ENCODE peak calls at places on chromosome X, in four cellular contexts. Y is GM12878, K is K562, D is HepG2. F is an unnamed sample.

GRCh38 chrX:151169783-151170182 is 6.6 kb upstream of the GPR50 start:
- DNase-seq in Y (no peak), D (no peak), K (no peak), F (no peak)

GRCh38 chrX:105645667-105646354 is 176.5 kb upstream of the NRK start:
- DNase-seq in K (no peak), D (no peak), Y (no peak), F (no peak)

GRCh38 chrX:28586891-28587635 is at the start of gene IL1RAPL1:
- DNase-seq in Y (no peak), D (no peak), K (no peak), F (peak)

GRCh38 chrX:104864296-104864695 is 298.3 kb downstream of the IL1RAPL2 start:
- DNase-seq in D (no peak), Y (no peak), K (no peak), F (no peak)

GRCh38 chrX:32749075-32749474 is 462.3 kb downstream of the DMD start:
- DNase-seq in K (no peak), Y (no peak), D (no peak), F (no peak)

GRCh38 chrX:100673397-100673953 is 29.5 kb downstream of the SRPX2 start:
- DNase-seq in Y (no peak), D (no peak), K (no peak), F (no peak)

GRCh38 chrX:10048695-10049094 is 81.5 kb downstream of the CLDN34 start:
- DNase-seq in Y (no peak), D (no peak), K (no peak), F (no peak)

GRCh38 chrX:115460565-115460888 is 100.4 kb upstream of the PLS3 start:
- DNase-seq in Y (no peak), K (no peak), D (no peak), F (no peak)

GRCh38 chrX:7316887-7317286 is 168.9 kb upstream of the PUDP start:
- DNase-seq in K (no peak), Y (no peak), D (no peak), F (no peak)

GRCh38 chrX:110167952-110168451 is 149.9 kb downstream of the AMMECR1 start:
- DNase-seq in Y (no peak), D (no peak), K (peak), F (peak)

GRCh38 chrX:63012574-63012973 is 338.6 kb downstream of the SPIN4 start:
- DNase-seq in Y (no peak), K (no peak), D (no peak), F (no peak)

GRCh38 chrX:107323786-107324492 is 117.5 kb downstream of the DNAAF6 start:
- DNase-seq in Y (no peak), K (no peak), D (no peak), F (no peak)

GRCh38 chrX:49230500-49231232 is 2.5 kb downstream of the CACNA1F start:
- DNase-seq in Y (no peak), D (peak), K (peak), F (no peak)

GRCh38 chrX:39298821-39299220 is 497.6 kb downstream of the MID1IP1 start:
- DNase-seq in Y (no peak), K (no peak), D (no peak), F (no peak)

GRCh38 chrX:68909945-68910344 is 81.1 kb downstream of the EFNB1 start:
- DNase-seq in K (no peak), D (no peak), Y (no peak), F (no peak)

GRCh38 chrX:15524417-15524816 is 23.8 kb downstream of the BMX start:
- DNase-seq in Y (no peak), D (no peak), K (no peak), F (no peak)

GRCh38 chrX:10167573-10167972 is 10.8 kb downstream of the CLCN4 start:
- DNase-seq in Y (peak), K (no peak), D (no peak), F (no peak)

GRCh38 chrX:68846536-68846935 is 17.7 kb downstream of the EFNB1 start:
- DNase-seq in Y (no peak), K (no peak), D (no peak), F (no peak)

GRCh38 chrX:100819534-100819836 is 706 bp upstream of the CSTF2 start:
- DNase-seq in Y (no peak), D (no peak), K (no peak), F (no peak)

GRCh38 chrX:110242371-110242770 is 75.5 kb downstream of the AMMECR1 start:
- DNase-seq in D (no peak), Y (no peak), K (no peak), F (no peak)

GRCh38 chrX:17470136-17470535 is 95.1 kb downstream of the NHS start:
- DNase-seq in K (no peak), D (no peak), Y (no peak), F (no peak)

GRCh38 chrX:19860571-19860970 is 26.8 kb downstream of the SH3KBP1 start:
- DNase-seq in Y (no peak), D (no peak), K (no peak), F (no peak)

GRCh38 chrX:55488559-55489314 is 911 bp downstream of the USP51 start:
- DNase-seq in D (no peak), Y (peak), K (peak), F (peak)

GRCh38 chrX:15674514-15674898 is 9.9 kb upstream of the CLTRN start:
- DNase-seq in D (peak), Y (peak), K (peak), F (peak)

GRCh38 chrX:120668357-120668756 is 38.5 kb upstream of the C1GALT1C1 start:
- DNase-seq in D (no peak), Y (no peak), K (no peak), F (no peak)

GRCh38 chrX:21741378-21741777 is 16.5 kb downstream of the SMPX start:
- DNase-seq in D (no peak), K (no peak), Y (no peak), F (no peak)

GRCh38 chrX:14926471-14926870 is 53.2 kb downstream of the MOSPD2 start:
- DNase-seq in Y (no peak), K (no peak), D (no peak), F (no peak)

GRCh38 chrX:150533863-150534262 is 34.6 kb upstream of the MTM1 start:
- DNase-seq in D (no peak), K (peak), Y (no peak), F (no peak)

GRCh38 chrX:112705726-112706125 is 26.0 kb upstream of the LHFPL1 start:
- DNase-seq in K (no peak), Y (no peak), D (no peak), F (no peak)

GRCh38 chrX:45803383-45803921 is 602.8 kb upstream of the DIPK2B start:
- DNase-seq in K (no peak), Y (no peak), D (no peak), F (no peak)

GRCh38 chrX:131901581-131901980 is 121.5 kb upstream of the STK26 start:
- DNase-seq in D (no peak), K (no peak), Y (no peak), F (no peak)

GRCh38 chrX:140713174-140713539 is 3.6 kb downstream of the LINC00632 start:
- DNase-seq in Y (no peak), K (no peak), D (no peak), F (no peak)

GRCh38 chrX:31099536-31100090 is 27.8 kb upstream of the FTHL17 start:
- DNase-seq in K (no peak), Y (peak), D (no peak), F (no peak)

GRCh38 chrX:47321386-47321785 is 49.0 kb upstream of the ZNF157 start:
- DNase-seq in D (no peak), Y (no peak), K (peak), F (no peak)

DNA sequence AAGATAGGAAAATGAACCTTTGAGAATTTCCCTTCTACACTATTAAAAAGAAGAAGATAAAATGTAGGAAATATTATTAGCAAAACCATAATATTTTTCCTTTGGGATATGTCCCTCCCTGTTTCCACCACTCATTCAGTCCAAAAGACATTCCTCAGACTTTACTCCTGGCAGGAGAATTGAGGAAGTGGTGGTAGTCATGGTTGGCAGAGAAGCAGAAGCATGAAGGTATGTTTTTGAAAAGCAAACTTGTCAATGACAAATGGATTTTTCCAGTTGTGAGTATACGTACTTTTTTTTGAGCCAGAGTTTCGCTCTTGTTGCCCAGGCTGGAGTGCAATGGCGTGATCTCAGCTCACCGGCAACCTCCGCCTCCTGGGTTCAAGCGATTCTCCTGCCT is 13.7 kb downstream of the STAG2 start:
- DNase-seq in Y (no peak), K (no peak), D (no peak), F (no peak)
- TF ChIP-seq FOXK2 in Y (no peak), K (no peak), D (no peak), F (no peak)

DNA sequence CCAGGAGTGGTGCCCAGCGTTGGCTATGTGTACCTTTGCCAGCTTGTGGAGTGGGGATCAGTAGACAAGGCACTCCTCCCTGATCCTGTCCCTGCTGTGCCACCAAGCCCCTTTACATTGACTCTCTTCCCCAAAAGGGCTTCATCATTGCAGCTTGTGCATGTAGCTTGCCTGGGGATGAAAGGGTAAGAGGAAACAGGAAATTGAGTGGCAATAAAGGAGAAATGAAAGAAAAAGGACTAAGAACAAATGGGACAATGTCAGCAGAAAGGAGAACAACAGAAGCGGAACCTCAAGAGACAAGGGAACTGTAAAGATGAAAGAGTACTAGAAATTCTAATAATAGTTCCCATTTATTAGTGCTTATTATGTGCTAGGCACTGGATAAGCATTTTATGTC is 8.7 kb upstream of the IL13RA1 start:
- DNase-seq in K (no peak), D (no peak), Y (no peak), F (no peak)
- TF ChIP-seq FOXK2 in K (no peak), D (no peak), Y (no peak), F (no peak)

GRCh38 chrX:40821780-40822179 is 86.4 kb upstream of the MED14 start:
- DNase-seq in Y (no peak), K (no peak), D (no peak), F (no peak)
- TF ChIP-seq FOXK2 in Y (no peak), K (no peak), D (no peak), F (no peak)

GRCh38 chrX:13868481-13869040 is 51.7 kb upstream of the GPM6B start:
- DNase-seq in D (no peak), Y (no peak), K (no peak), F (no peak)
- TF ChIP-seq FOXK2 in D (no peak), Y (no peak), K (no peak), F (no peak)

GRCh38 chrX:154717824-154718223 is 33.1 kb downstream of the GAB3 start:
- DNase-seq in D (no peak), K (peak), Y (no peak), F (peak)

GRCh38 chrX:154721155-154721554 is 29.7 kb downstream of the GAB3 start:
- DNase-seq in Y (no peak), D (no peak), K (no peak), F (no peak)

GRCh38 chrX:154720067-154720466 is 30.8 kb downstream of the GAB3 start:
- DNase-seq in Y (no peak), K (no peak), D (no peak), F (no peak)

GRCh38 chrX:154719132-154719675 is 31.7 kb downstream of the GAB3 start:
- DNase-seq in D (no peak), K (peak), Y (no peak), F (no peak)

GRCh38 chrX:154718607-154719006 is 32.3 kb downstream of the GAB3 start:
- DNase-seq in K (no peak), D (no peak), Y (no peak), F (no peak)
- TF ChIP-seq FOXK2 in K (no peak), D (no peak), Y (no peak), F (no peak)

GRCh38 chrX:781216-782211 is 150.9 kb downstream of the SHOX start:
- DNase-seq in Y (no peak), D (no peak), K (no peak), F (no peak)
- TF ChIP-seq FOXK2 in Y (no peak), D (no peak), K (no peak), F (no peak)

F was measured in HEK293T.